ENCODE peak calls at places on chromosome 18, in four cellular contexts. R, Z, T and Y are unnamed samples.
A peak's percentile ranks its signal among the peaks of the same experiment; 100 is the strongest.

GRCh38 chr18:61556316-61556715 is 223.1 kb downstream of the CDH20 start:
- DNase-seq in R (no peak), T (no peak), Z (no peak), Y (no peak)

GRCh38 chr18:65968605-65969004 is 217.8 kb downstream of the CDH7 start:
- DNase-seq in R (no peak), T (peak; percentile 15), Z (no peak), Y (no peak)

GRCh38 chr18:5417342-5417741 is 121.8 kb upstream of the ZBTB14 start:
- DNase-seq in R (no peak), T (no peak), Z (no peak), Y (no peak)

GRCh38 chr18:63974991-63975390 is 5.1 kb downstream of the SERPINB8 start:
- DNase-seq in Z (no peak), R (no peak), T (no peak), Y (peak; percentile 29)

GRCh38 chr18:29060349-29060748 is 883.4 kb upstream of the CDH2 start:
- DNase-seq in R (no peak), Z (no peak), T (no peak), Y (no peak)

GRCh38 chr18:50879302-50880107 is 587 bp downstream of the ME2 start:
- DNase-seq in Z (no peak), T (peak; percentile 52), R (no peak), Y (peak; percentile 41)

GRCh38 chr18:35158728-35159443 is 81.9 kb upstream of the ZNF397 start:
- DNase-seq in T (no peak), R (no peak), Z (no peak), Y (no peak)

GRCh38 chr18:22210331-22210754 is 41.0 kb downstream of the GATA6 start:
- DNase-seq in Z (no peak), R (no peak), T (no peak), Y (no peak)

GRCh38 chr18:24959100-24959499 is 392.9 kb downstream of the ZNF521 start:
- DNase-seq in T (no peak), Z (peak; percentile 43), R (no peak), Y (no peak)

GRCh38 chr18:58639751-58640427 is 11.0 kb upstream of the ALPK2 start:
- DNase-seq in T (no peak), R (no peak), Z (no peak), Y (no peak)

GRCh38 chr18:33605250-33605649 is 27.2 kb downstream of the ASXL3 start:
- DNase-seq in R (no peak), Z (no peak), T (no peak), Y (no peak)

GRCh38 chr18:58407263-58407648 is 221.6 kb downstream of the ALPK2 start:
- DNase-seq in Z (no peak), R (no peak), T (no peak), Y (no peak)

GRCh38 chr18:42486296-42486695 is 531.3 kb downstream of the PIK3C3 start:
- DNase-seq in T (no peak), R (no peak), Z (no peak), Y (no peak)

GRCh38 chr18:39500320-39500719 is 1934.7 kb upstream of the CELF4 start:
- DNase-seq in T (peak; percentile 20), Z (no peak), R (no peak), Y (no peak)

GRCh38 chr18:46324556-46324955 is 220.4 kb downstream of the HAUS1 start:
- DNase-seq in Z (peak; percentile 52), T (no peak), R (no peak), Y (no peak)

GRCh38 chr18:23311346-23312103 is 141.6 kb upstream of the RIOK3 start:
- DNase-seq in T (no peak), Z (no peak), R (no peak), Y (no peak)

GRCh38 chr18:34358923-34359322 is 134.2 kb upstream of the NOL4 start:
- DNase-seq in T (no peak), Z (no peak), R (no peak), Y (no peak)

GRCh38 chr18:36737321-36737720 is 91.5 kb downstream of the TPGS2 start:
- DNase-seq in T (no peak), R (no peak), Z (no peak), Y (no peak)

GRCh38 chr18:36247036-36247435 is 50.5 kb upstream of the FHOD3 start:
- DNase-seq in T (peak; percentile 44), Z (no peak), R (no peak), Y (no peak)

GRCh38 chr18:52339891-52340371 is at the start of gene DCC:
- DNase-seq in T (peak; percentile 68), R (peak; percentile 47), Z (peak; percentile 68), Y (peak; percentile 91)

GRCh38 chr18:44852818-44853217 is 172.1 kb downstream of the SETBP1 start:
- DNase-seq in Z (no peak), T (no peak), R (no peak), Y (no peak)

DNA sequence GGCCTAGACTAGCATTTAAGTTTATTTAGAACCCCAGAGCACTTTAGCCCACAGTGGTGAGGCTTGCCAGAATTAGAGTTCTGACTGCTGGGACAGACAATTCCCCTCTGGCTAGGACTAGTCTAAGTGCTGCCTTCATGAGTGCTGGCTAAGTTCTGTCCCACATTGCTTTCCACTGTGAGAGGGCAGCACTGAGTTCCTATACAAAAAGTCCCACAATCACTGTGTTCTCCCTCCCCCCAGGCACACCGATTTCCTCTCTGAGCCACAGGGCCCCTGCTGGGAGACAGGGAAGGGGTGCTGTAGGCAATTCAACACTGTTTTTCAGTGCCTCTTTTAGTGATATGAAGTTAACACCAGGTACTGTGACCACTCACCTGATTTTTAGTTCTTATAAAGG is 310.9 kb downstream of the DLGAP1 start:
- DNase-seq in T (peak; percentile 38), R (no peak), Z (no peak), Y (no peak)
- TF ChIP-seq CTCF in T (no peak), R (no peak), Z (no peak), Y (no peak)

GRCh38 chr18:76475450-76476203 is 19.4 kb downstream of the ZNF516 start:
- DNase-seq in Z (peak; percentile 53), R (no peak), T (no peak), Y (no peak)
- TF ChIP-seq CTCF in Z (peak; percentile 44), R (no peak), T (no peak), Y (peak; percentile 15)

GRCh38 chr18:1513519-1513918 is 608.8 kb downstream of the ADCYAP1 start:
- DNase-seq in R (no peak), T (no peak), Z (no peak), Y (no peak)
- TF ChIP-seq CTCF in R (no peak), T (no peak), Z (peak; percentile 34), Y (no peak)

DNA sequence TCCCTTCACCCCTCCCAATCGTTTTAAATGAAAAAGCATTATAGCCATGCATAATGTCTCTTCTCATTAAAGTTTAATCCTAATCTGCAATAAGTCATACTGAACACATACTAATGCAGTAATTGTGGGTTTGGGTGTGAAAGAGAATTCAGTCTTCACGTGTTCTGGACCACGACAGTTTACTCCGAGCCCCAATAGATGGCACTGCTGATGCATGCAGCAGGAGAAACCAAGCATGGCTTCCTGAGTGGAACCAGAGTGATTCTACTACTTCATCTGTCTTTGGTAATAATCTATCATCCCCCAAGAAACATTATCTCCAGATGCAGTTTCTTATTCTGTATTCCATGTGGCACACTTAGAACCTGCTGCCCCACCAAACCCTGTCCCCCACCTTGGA is 47.0 kb upstream of the LAMA1 start:
- DNase-seq in Z (no peak), T (no peak), R (no peak), Y (peak; percentile 54)
- TF ChIP-seq CTCF in Z (peak; percentile 14), T (no peak), R (peak; percentile 38), Y (peak; percentile 78)

DNA sequence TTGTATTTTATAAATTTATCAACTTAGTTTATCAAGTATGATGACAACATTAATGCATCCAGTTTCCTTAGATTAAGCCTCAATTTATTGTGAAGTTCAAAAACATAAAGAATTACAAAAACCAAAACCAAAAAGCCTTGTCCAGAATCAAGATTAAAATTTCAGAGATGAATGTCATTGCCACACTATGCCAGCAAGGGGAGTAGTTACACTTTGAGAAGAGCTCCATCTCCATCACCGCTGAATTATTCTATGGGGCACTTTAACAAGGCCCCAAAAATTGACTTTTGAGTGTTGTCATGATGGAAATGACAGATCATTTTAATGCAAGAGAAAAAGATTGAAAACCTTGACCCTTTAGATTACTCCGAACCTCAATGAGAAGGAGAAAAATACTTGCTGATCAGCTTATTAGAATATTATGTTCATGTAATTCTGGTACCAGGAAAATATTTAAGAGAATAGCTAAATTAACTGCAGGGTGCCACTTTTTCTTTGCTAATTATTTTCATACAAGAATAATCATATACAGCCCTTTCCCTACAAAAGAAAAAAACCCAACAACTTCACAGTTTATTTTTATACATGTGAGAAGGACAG is 152.5 kb upstream of the AQP4 start:
- DNase-seq in T (no peak), R (no peak), Z (peak; percentile 43), Y (no peak)
- TF ChIP-seq CTCF in T (peak; percentile 22), R (peak; percentile 72), Z (peak; percentile 68), Y (peak; percentile 58)

GRCh38 chr18:79797518-79798345 is at the start of gene KCNG2:
- DNase-seq in R (no peak), T (peak; percentile 63), Z (peak; percentile 77), Y (peak; percentile 78)
- TF ChIP-seq CTCF in R (peak; percentile 31), T (no peak), Z (peak; percentile 7), Y (peak; percentile 79)

GRCh38 chr18:7809978-7810377 is 242.9 kb downstream of the PTPRM start:
- DNase-seq in Z (no peak), R (no peak), T (no peak), Y (no peak)

GRCh38 chr18:7805880-7806279 is 238.8 kb downstream of the PTPRM start:
- DNase-seq in T (no peak), R (no peak), Z (no peak), Y (no peak)

GRCh38 chr18:7808054-7808453 is 240.9 kb downstream of the PTPRM start:
- DNase-seq in R (no peak), T (no peak), Z (no peak), Y (no peak)

GRCh38 chr18:7809455-7809854 is 242.3 kb downstream of the PTPRM start:
- DNase-seq in T (no peak), R (no peak), Z (no peak), Y (no peak)

GRCh38 chr18:7808992-7809391 is 241.9 kb downstream of the PTPRM start:
- DNase-seq in Z (no peak), T (no peak), R (no peak), Y (no peak)
- TF ChIP-seq CTCF in Z (no peak), T (no peak), R (no peak), Y (no peak)

GRCh38 chr18:56645415-56646016 is 5.6 kb upstream of the WDR7 start:
- DNase-seq in R (no peak), T (no peak), Z (no peak), Y (no peak)
- TF ChIP-seq CTCF in R (peak; percentile 64), T (no peak), Z (peak; percentile 74), Y (peak; percentile 12)

DNA sequence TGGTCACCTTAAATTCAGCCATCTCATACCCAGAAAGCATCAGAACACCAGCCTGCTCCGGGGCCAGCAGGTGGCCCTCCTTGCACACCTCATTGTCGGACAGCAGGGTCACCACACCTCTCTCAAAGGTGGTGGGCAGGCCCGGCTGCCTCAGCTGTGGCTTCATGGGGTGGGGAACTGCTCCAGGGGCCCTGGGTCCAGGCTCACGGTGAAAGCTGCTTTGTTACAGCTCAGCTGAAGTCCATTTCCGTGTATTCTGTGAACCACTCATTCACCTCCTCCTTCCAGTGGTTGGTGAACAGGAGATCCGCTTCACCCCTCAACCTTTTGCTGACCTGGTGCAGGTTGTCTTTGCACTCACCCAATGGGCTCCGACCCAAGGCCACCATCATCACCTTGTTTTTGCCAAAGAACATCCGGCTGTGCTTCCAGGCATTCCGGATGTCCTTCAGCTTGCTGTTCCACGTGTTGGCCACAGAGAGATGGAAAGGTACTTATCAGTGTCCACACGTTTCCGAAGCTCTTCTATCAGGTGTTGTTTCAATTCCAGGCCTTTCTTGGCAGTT is 78.6 kb upstream of the LDLRAD4 start:
- DNase-seq in T (no peak), Z (no peak), R (no peak), Y (peak; percentile 41)
- TF ChIP-seq CTCF in T (no peak), Z (no peak), R (peak; percentile 30), Y (peak; percentile 54)